ENCODE peak calls at places on chromosomes 11 and 22, in seven cellular contexts. N, G, C, S, U, Z and I are unnamed samples.

GRCh38 chr11:2100361-2101170 is 38.6 kb downstream of the IGF2 start:
- DNase-seq in N (no peak), G (no peak), C (no peak), S (no peak), U (no peak), Z (peak; percentile 32), I (no peak)

GRCh38 chr11:31711137-31711536 is 100.0 kb downstream of the PAX6 start:
- DNase-seq in N (no peak), G (no peak), C (no peak), S (no peak), U (no peak), Z (no peak), I (no peak)

GRCh38 chr11:47148903-47149535 is 27.7 kb downstream of the ARFGAP2 start:
- DNase-seq in N (no peak), G (no peak), C (no peak), S (no peak), U (no peak), Z (no peak), I (no peak)

GRCh38 chr11:124748481-124749338 is 3.3 kb downstream of the VSIG2 start:
- DNase-seq in N (no peak), G (no peak), C (no peak), S (no peak), U (no peak), Z (peak; percentile 78), I (no peak)

GRCh38 chr22:43018615-43019014 is 3.7 kb upstream of the PACSIN2 start:
- DNase-seq in N (no peak), G (no peak), C (no peak), S (no peak), U (no peak), Z (no peak), I (no peak)

GRCh38 chr11:101446238-101446637 is 137.6 kb downstream of the TRPC6 start:
- DNase-seq in N (no peak), G (no peak), C (peak; percentile 44), S (no peak), U (no peak), Z (no peak), I (no peak)

GRCh38 chr11:75867778-75868374 is 52.9 kb downstream of the UVRAG start:
- DNase-seq in N (peak; percentile 21), G (peak; percentile 31), C (peak; percentile 14), S (peak; percentile 58), U (peak; percentile 53), Z (no peak), I (no peak)

GRCh38 chr11:41301023-41301422 is 158.4 kb downstream of the LRRC4C start:
- DNase-seq in N (no peak), G (no peak), C (peak; percentile 81), S (no peak), U (no peak), Z (no peak), I (no peak)

GRCh38 chr11:64714664-64715063 is 8.3 kb downstream of the NRXN2 start:
- DNase-seq in N (no peak), G (no peak), C (no peak), S (no peak), U (no peak), Z (no peak), I (no peak)

GRCh38 chr11:118625976-118626375 is 18.6 kb downstream of the PHLDB1 start:
- DNase-seq in N (no peak), G (no peak), C (no peak), S (no peak), U (no peak), Z (no peak), I (no peak)

GRCh38 chr11:78033040-78033439 is 10.0 kb upstream of the KCTD14 start:
- DNase-seq in N (no peak), G (no peak), C (no peak), S (no peak), U (no peak), Z (no peak), I (no peak)

GRCh38 chr22:39859903-39860588 is 33.5 kb downstream of the ENTHD1 start:
- DNase-seq in N (no peak), G (no peak), C (no peak), S (peak; percentile 14), U (no peak), Z (no peak), I (no peak)

GRCh38 chr11:76999597-76999996 is 34.6 kb upstream of the B3GNT6 start:
- DNase-seq in N (no peak), G (no peak), C (no peak), S (no peak), U (no peak), Z (no peak), I (no peak)

GRCh38 chr11:69022268-69022667 is 9.2 kb upstream of the MRGPRF start:
- DNase-seq in N (no peak), G (no peak), C (no peak), S (no peak), U (no peak), Z (no peak), I (no peak)

GRCh38 chr22:45628508-45628907 is 43.1 kb upstream of the ATXN10 start:
- DNase-seq in N (no peak), G (no peak), C (no peak), S (no peak), U (no peak), Z (no peak), I (no peak)

GRCh38 chr11:65378208-65378927 is 4.1 kb downstream of the SLC25A45 start:
- DNase-seq in N (no peak), G (no peak), C (no peak), S (no peak), U (peak; percentile 71), Z (no peak), I (no peak)

GRCh38 chr11:93481696-93482095 is 61.5 kb downstream of the SMCO4 start:
- DNase-seq in N (no peak), G (no peak), C (no peak), S (no peak), U (no peak), Z (no peak), I (no peak)

GRCh38 chr11:13940611-13941256 is 21.8 kb upstream of the SPON1 start:
- DNase-seq in N (peak; percentile 50), G (no peak), C (no peak), S (no peak), U (no peak), Z (no peak), I (no peak)

GRCh38 chr22:25990940-25991339 is 178.3 kb upstream of the SEZ6L start:
- DNase-seq in N (no peak), G (no peak), C (no peak), S (no peak), U (no peak), Z (no peak), I (no peak)

GRCh38 chr11:68003846-68004550 is at the start of gene UNC93B1:
- DNase-seq in N (peak; percentile 67), G (peak; percentile 90), C (peak; percentile 49), S (peak; percentile 69), U (peak; percentile 70), Z (peak; percentile 81), I (peak; percentile 85)